ENCODE peak calls at places on chromosome 19, in seven cellular contexts. A, O, I, H, M, F and S are unnamed samples. For H3K9me3, the result is how much of the 10 kb centered on the place peaks cover.

GRCh38 chr19:408441-409005 is 424 bp downstream of the C2CD4C start:
- DNase-seq in A (no peak), O (no peak), I (no peak), H (no peak), M (no peak), F (no peak), S (peak)

GRCh38 chr19:18415177-18415867 is 3.9 kb upstream of the SSBP4 start:
- DNase-seq in A (peak), O (peak), I (peak), H (no peak), M (no peak), F (no peak), S (no peak)

GRCh38 chr19:37931941-37932655 is 25.1 kb downstream of the SIPA1L3 start:
- DNase-seq in A (peak), O (peak), I (peak), H (no peak), M (peak), F (peak), S (peak)

GRCh38 chr19:55437410-55437809 is 5.7 kb downstream of the SHISA7 start:
- DNase-seq in A (peak), O (peak), I (peak), H (no peak), M (peak), F (no peak), S (no peak)

GRCh38 chr19:11849264-11849615 is 714 bp downstream of the ZNF439 start:
- DNase-seq in A (no peak), O (peak), I (peak), H (no peak), M (no peak), F (no peak), S (no peak)

GRCh38 chr19:19580417-19580816 is 38.1 kb downstream of the PBX4 start:
- DNase-seq in A (no peak), O (no peak), I (no peak), H (no peak), M (no peak), F (no peak), S (no peak)

GRCh38 chr19:4523306-4524110 is 5.2 kb upstream of the PLIN4 start:
- DNase-seq in A (peak), O (peak), I (no peak), H (no peak), M (peak), F (no peak), S (peak)

GRCh38 chr19:54439174-54439851 is 9.7 kb upstream of the LENG8 start:
- DNase-seq in A (no peak), O (peak), I (no peak), H (no peak), M (peak), F (no peak), S (peak)

GRCh38 chr19:15649526-15649925 is 8.8 kb downstream of the CYP4F3 start:
- DNase-seq in A (no peak), O (no peak), I (no peak), H (no peak), M (no peak), F (no peak), S (no peak)

GRCh38 chr19:43773725-43774102 is 7.1 kb downstream of the KCNN4 start:
- DNase-seq in A (no peak), O (no peak), I (no peak), H (no peak), M (no peak), F (no peak), S (no peak)

GRCh38 chr19:43775299-43775890 is 5.4 kb downstream of the KCNN4 start:
- DNase-seq in A (no peak), O (no peak), I (no peak), H (no peak), M (no peak), F (no peak), S (no peak)

GRCh38 chr19:43776285-43776684 is 4.5 kb downstream of the KCNN4 start:
- DNase-seq in A (no peak), O (no peak), I (no peak), H (no peak), M (no peak), F (no peak), S (no peak)

GRCh38 chr19:43777163-43777700 is 3.5 kb downstream of the KCNN4 start:
- DNase-seq in A (no peak), O (no peak), I (peak), H (no peak), M (no peak), F (no peak), S (no peak)

DNA sequence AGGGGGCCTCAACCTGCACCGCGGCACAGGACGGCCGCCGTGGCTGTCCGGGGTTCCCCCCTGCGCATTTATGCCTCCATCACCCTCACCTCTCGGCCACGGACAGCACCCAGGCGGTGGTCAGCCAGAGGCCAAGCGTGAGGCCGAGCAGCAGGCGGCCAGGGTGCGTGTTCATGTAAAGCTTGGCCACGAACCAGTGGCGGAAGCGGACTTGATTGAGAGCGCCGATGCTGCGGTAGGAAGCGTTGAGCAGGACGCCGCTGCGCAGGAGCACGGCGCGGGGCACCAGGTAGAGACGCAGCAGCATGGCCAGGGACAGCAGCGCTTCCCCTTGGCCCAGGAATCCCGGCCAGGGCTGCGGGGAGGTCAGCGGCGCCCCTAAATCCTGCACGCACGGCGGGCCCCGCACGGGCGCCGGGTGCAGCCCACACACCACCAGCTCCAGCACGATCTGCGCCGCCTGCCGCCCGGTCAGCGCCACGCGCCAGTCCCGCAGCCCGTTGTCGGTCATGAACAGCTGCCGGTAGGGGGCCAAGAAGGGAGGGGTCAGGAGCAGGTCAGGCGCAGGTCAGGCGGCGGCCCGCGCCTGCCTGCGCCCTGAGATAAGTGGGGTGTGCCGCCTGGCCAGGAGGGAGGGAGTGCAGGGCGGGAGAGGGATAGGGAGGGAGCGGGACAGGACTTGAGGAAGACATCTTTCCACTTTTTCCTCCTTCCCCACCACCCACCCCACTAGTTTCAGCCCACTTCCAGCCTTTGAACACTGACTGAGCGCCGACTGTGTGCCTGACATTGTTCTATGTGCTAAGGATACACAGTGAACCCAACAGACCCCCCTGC is 6.5 kb downstream of the KCNN4 start:
- DNase-seq in A (peak), O (peak), I (peak), H (no peak), M (peak), F (no peak), S (no peak)
- TF ChIP-seq CTCF in A (peak), O (peak), I (peak), H (peak), M (no peak), F (peak), S (no peak)

DNA sequence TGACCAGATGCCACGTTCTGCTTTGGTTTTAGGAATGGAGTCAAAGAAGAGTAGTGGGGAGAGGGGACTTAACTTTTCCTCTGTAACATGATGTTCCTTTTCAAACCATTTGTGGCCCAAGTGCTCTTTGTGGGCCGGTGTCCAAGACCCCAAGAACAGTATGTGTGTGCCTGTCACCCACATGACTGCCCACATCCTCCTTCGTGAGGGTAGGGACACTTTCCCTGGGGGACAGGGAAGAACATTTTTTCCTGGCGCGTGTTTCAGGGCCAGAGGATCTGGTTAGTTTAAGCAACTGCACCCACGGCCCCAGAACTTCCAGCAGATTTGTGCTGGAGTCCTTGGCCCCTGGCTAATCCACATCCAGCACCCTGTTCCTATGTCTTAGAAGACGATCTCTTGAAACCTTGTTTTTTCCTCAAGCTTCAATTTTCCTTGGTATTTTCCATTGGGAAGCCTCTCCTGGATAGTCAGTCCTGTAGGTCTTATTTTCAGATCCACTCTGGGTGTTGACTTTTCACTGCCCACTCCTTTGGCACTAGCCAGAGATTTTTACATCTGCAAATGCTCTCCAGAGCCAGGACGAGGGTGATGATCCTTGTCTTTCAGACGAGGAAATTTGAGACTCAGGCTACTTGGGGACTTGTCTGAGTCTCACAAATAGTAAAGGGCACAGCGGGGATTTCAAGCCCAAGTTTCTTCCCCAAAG is 10.8 kb upstream of the CCDC97 start:
- DNase-seq in A (no peak), O (peak), I (no peak), H (no peak), M (no peak), F (no peak), S (no peak)
- H3K4me3 ChIP-seq in A (no peak), O (no peak), I (no peak), H (no peak), M (no peak), F (no peak), S (no peak)

GRCh38 chr19:57026476-57026875 is 93.3 kb upstream of the USP29 start:
- DNase-seq in A (no peak), O (no peak), I (no peak), H (no peak), M (no peak), F (no peak), S (no peak)
- H3K9me3 ChIP-seq in A (half or more), O (under half), I (under half), H (under half), M (under half), F (under half), S (under half)

GRCh38 chr19:45927565-45928261 is 13.1 kb upstream of the NANOS2 start:
- DNase-seq in A (peak), O (peak), I (peak), H (peak), M (peak), F (peak), S (peak)
- TF ChIP-seq CTCF in A (no peak), O (no peak), I (no peak), H (no peak), M (no peak), F (no peak), S (peak)

GRCh38 chr19:41443813-41444455 is 978 bp downstream of the ERICH4 start:
- DNase-seq in A (no peak), O (no peak), I (no peak), H (no peak), M (no peak), F (no peak), S (no peak)

GRCh38 chr19:41445575-41445974 is 2.6 kb downstream of the ERICH4 start:
- DNase-seq in A (no peak), O (no peak), I (no peak), H (no peak), M (no peak), F (no peak), S (no peak)

GRCh38 chr19:41449079-41449864 is 6.3 kb downstream of the ERICH4 start:
- DNase-seq in A (peak), O (peak), I (peak), H (no peak), M (peak), F (peak), S (peak)

GRCh38 chr19:41449865-41450178 is 6.9 kb downstream of the ERICH4 start:
- DNase-seq in A (no peak), O (no peak), I (no peak), H (no peak), M (no peak), F (no peak), S (no peak)

GRCh38 chr19:41447732-41448332 is 4.9 kb downstream of the ERICH4 start:
- DNase-seq in A (no peak), O (no peak), I (no peak), H (no peak), M (no peak), F (no peak), S (no peak)
- H3K4me3 ChIP-seq in A (no peak), O (no peak), I (no peak), H (no peak), M (no peak), F (no peak), S (no peak)

GRCh38 chr19:57778358-57778757 is 8.9 kb downstream of the ZNF586 start:
- DNase-seq in A (no peak), O (no peak), I (no peak), H (no peak), M (no peak), F (no peak), S (no peak)
- H3K9me3 ChIP-seq in A (half or more), O (under half), I (under half), H (half or more), M (under half), F (half or more), S (under half)

GRCh38 chr19:50518091-50519005 is 4.6 kb upstream of the ASPDH start:
- DNase-seq in A (peak), O (peak), I (no peak), H (no peak), M (peak), F (no peak), S (no peak)
- TF ChIP-seq CTCF in A (no peak), O (no peak), I (no peak), H (no peak), M (no peak), F (no peak), S (peak)

DNA sequence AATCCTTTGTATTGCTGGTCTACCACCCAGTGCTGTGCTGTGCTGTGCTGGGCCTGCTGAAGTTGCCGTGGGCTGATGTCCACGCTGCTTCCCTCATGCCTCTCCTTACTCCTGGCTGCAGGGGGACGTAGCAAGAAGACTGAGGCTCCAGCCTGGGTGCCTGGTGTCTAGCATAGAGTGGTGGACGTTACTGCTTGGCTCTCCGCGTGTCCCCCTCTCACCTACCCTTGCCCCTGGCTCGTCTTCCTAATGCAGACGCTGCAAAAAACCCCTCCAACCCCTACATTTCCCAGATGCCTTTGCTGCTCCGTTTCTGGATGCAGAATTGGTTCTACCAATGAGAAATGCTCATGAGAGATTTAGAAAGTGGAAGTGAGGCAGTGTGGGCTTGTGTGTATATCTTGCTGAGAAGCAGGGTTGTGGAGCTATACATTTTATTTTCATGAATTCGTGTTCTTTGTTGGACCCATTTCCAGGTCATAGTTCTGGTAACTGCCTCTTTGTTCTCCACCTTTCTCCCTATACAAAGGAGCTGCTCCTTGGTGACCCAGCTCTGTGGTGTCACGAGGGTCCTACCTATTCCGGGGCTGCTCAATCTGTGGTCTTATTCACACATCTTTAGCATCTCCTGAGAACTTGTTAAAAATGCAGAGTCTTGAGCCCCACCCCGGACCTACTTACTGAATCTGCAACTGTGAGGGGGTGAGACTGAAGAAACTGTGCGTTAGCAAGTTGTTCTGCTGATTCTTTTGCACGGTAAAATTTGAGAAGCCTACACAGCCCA is 7.9 kb upstream of the DENND1C start:
- DNase-seq in A (no peak), O (no peak), I (no peak), H (no peak), M (no peak), F (no peak), S (no peak)
- H3K4me3 ChIP-seq in A (no peak), O (no peak), I (no peak), H (no peak), M (no peak), F (no peak), S (no peak)

DNA sequence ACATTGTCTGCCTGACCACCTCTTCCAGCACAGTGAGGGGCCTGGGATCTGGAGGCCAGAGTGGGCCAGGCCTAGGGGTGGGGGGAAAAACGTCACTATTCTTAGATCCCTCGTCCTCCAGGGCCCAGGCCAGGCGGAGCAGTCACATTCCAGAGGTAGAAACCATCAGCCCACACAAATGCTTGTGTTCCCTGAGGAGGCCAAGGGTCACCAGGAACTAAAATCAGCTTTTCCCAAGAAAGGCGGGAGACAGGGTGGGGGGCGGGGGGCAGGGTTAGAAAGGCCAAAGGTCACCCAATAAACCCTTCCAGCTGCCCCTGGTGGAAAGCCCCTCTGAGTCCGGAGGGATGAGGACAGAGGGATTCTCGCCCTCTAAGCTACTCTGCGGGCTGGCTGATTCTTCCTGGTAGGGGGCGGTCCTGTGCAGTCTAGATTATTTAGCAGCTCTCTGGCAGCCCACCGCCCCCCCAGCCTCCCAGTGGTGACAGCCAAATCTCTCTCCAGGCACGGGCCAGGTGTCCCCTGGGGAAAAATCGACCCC is 23.5 kb upstream of the CCL25 start:
- DNase-seq in A (no peak), O (no peak), I (no peak), H (no peak), M (no peak), F (no peak), S (peak)
- H3K9me3 ChIP-seq in A (under half), O (under half), I (under half), H (under half), M (under half), F (under half), S (under half)

DNA sequence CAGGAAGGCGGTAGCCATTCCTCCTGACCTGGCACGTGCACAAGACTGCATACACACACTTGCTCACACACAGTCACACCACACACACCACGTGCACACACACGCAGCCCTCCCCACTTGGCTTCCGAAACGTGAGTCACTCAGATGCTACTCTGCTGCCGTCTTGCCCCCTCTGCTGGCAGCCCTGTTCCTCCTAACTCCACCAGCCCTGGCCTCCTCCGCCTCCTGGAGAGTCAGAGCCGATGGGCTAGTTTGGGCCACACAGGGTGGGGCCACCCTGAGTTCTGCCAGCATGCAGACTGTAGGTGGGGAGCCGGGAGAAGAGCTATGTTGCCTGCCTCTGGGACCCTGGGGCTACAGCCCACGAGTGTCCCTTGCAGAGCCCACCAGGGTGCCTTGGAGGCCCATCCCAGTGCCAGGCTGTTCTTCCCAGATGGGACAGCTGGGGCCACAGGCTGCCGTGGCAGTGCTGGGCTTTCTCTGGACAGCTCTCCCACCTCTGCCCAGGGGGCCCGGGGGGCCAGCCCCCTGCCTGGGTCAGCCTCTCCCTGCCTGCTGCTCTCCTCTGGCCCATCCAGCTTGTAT is 12.1 kb downstream of the PIN1 start:
- DNase-seq in A (no peak), O (peak), I (peak), H (no peak), M (no peak), F (peak), S (peak)
- TF ChIP-seq CTCF in A (no peak), O (peak), I (peak), H (peak), M (no peak), F (peak), S (peak)